ENCODE peak calls at places on chromosomes 2 and 18, in nine cellular contexts. I is ACHN; K is stimulated activated CD4-positive, alpha-beta T cell treated with anti-CD3 and anti-CD28 coated beads, TNF-alpha, amount 100 ng/mL, for 4 hours; L is A549; X is activated CD8-positive, alpha-beta memory T cell treated with anti-CD3 and anti-CD28 coated beads for 24 hours; T is SK-N-DZ; E is AG04449; A is A172; M is HuH-7.5. Q is an unnamed sample.

GRCh38 chr2:241254904-241255351 is 60.5 kb downstream of the HDLBP start:
- DNase-seq in I (no peak), K (no peak), L (no peak), X (no peak), T (no peak), E (no peak), A (no peak), M (no peak), Q (no peak)

GRCh38 chr2:184026961-184027360 is 571.4 kb upstream of the ZNF804A start:
- DNase-seq in I (no peak), K (no peak), L (no peak), X (no peak), T (no peak), E (no peak), A (no peak), M (no peak), Q (no peak)

GRCh38 chr2:16101196-16101595 is 160.8 kb downstream of the MYCN start:
- DNase-seq in I (no peak), K (no peak), L (no peak), X (no peak), T (no peak), E (no peak), A (no peak), M (no peak), Q (no peak)

GRCh38 chr2:54422072-54422581 is 34.0 kb upstream of the SPTBN1 start:
- DNase-seq in I (no peak), K (no peak), L (no peak), X (peak; percentile 73), T (no peak), E (no peak), A (no peak), M (no peak), Q (no peak)

GRCh38 chr2:219736196-219736595 is 108.8 kb downstream of the SLC4A3 start:
- DNase-seq in I (peak; percentile 75), K (no peak), L (peak; percentile 69), X (no peak), T (peak; percentile 54), E (no peak), A (peak; percentile 84), M (peak; percentile 20), Q (peak; percentile 42)

GRCh38 chr2:180158961-180159360 is 151.9 kb upstream of the CWC22 start:
- DNase-seq in I (no peak), K (no peak), L (no peak), X (no peak), T (no peak), E (no peak), A (no peak), M (no peak), Q (no peak)

GRCh38 chr18:77361382-77361781 is 111.7 kb downstream of the GALR1 start:
- DNase-seq in I (no peak), K (no peak), L (no peak), X (no peak), T (no peak), E (no peak), A (no peak), M (no peak), Q (no peak)

GRCh38 chr2:11541693-11542274 is 7.9 kb downstream of the GREB1 start:
- DNase-seq in I (no peak), K (no peak), L (no peak), X (no peak), T (no peak), E (no peak), A (no peak), M (no peak), Q (no peak)

GRCh38 chr2:233691443-233692433 is 952 bp upstream of the UGT1A6 start:
- DNase-seq in I (no peak), K (no peak), L (no peak), X (no peak), T (no peak), E (no peak), A (no peak), M (no peak), Q (no peak)

GRCh38 chr2:68384485-68385107 is 19.5 kb downstream of the PLEK start:
- DNase-seq in I (no peak), K (no peak), L (no peak), X (no peak), T (no peak), E (no peak), A (no peak), M (no peak), Q (no peak)